ENCODE peak calls at places on chromosomes 13 and 19, in nine cellular contexts. E, K, W, M, C, Y, A, Z and P are unnamed samples.

GRCh38 chr13:66689037-66689619 is 541.0 kb downstream of the PCDH9 start:
- DNase-seq in K (no peak), E (no peak), Z (no peak), Y (no peak), M (no peak), A (no peak), W (no peak), C (no peak), P (no peak)

GRCh38 chr19:34253711-34254551 is 423 bp upstream of the GARRE1 start:
- DNase-seq in C (peak), E (peak), W (peak), M (peak), Y (peak), A (peak), Z (no peak), K (no peak), P (peak)

GRCh38 chr19:44912854-44913253 is 1.6 kb upstream of the APOC1 start:
- DNase-seq in M (no peak), C (no peak), W (no peak), E (peak), Y (no peak), A (no peak), K (peak), Z (no peak), P (peak)

GRCh38 chr19:15563325-15563794 is 51.7 kb upstream of the CYP4F8 start:
- DNase-seq in W (no peak), Y (no peak), K (peak), E (peak), Z (peak), M (no peak), C (no peak), A (no peak), P (peak)

GRCh38 chr19:51422053-51422448 is 4.6 kb upstream of the SIGLEC10 start:
- DNase-seq in C (peak), K (peak), E (peak), M (peak), A (peak), Z (peak), W (peak), Y (peak), P (peak)

GRCh38 chr13:22173605-22174004 is 502.7 kb downstream of the FGF9 start:
- DNase-seq in Z (no peak), A (no peak), M (no peak), W (no peak), C (peak), E (no peak), K (no peak), Y (no peak), P (no peak)

GRCh38 chr19:33143897-33144405 is 12.0 kb downstream of the WDR88 start:
- DNase-seq in C (peak), W (peak), E (peak), Z (peak), M (no peak), K (peak), A (peak), Y (peak), P (peak)

GRCh38 chr13:34391071-34391470 is 551.0 kb upstream of the NBEA start:
- DNase-seq in Z (no peak), K (no peak), Y (no peak), M (no peak), W (no peak), A (no peak), E (no peak), C (peak), P (no peak)

GRCh38 chr13:33205804-33206221 is 79.7 kb downstream of the STARD13 start:
- DNase-seq in W (no peak), K (no peak), E (no peak), Y (no peak), M (no peak), Z (no peak), C (peak), A (no peak), P (peak)

GRCh38 chr13:71525004-71525403 is 342.0 kb downstream of the DACH1 start:
- DNase-seq in W (no peak), Y (no peak), M (no peak), A (no peak), K (no peak), Z (no peak), E (no peak), C (no peak), P (no peak)

GRCh38 chr13:94716016-94716415 is 3.7 kb upstream of the SOX21 start:
- DNase-seq in Z (no peak), C (no peak), W (no peak), E (no peak), Y (no peak), A (no peak), M (no peak), K (no peak), P (no peak)
- TF ChIP-seq CTCF in Z (no peak), C (no peak), W (no peak), E (no peak), Y (no peak), A (no peak), M (no peak), K (no peak), P (no peak)

GRCh38 chr19:3840804-3841203 is 28.0 kb downstream of the ZFR2 start:
- DNase-seq in Z (no peak), W (no peak), K (no peak), C (no peak), Y (no peak), A (no peak), E (no peak), M (no peak), P (no peak)
- H3K4me3 ChIP-seq in Z (no peak), W (no peak), K (no peak), C (no peak), Y (no peak), A (no peak), E (no peak), M (no peak), P (no peak)

GRCh38 chr19:58515259-58515658 is 3.5 kb upstream of the SLC27A5 start:
- DNase-seq in C (no peak), M (no peak), K (no peak), Y (no peak), Z (no peak), A (no peak), W (no peak), E (no peak), P (no peak)

GRCh38 chr19:58511353-58512208 is at the start of gene SLC27A5:
- DNase-seq in C (no peak), E (no peak), K (no peak), M (no peak), Y (no peak), A (no peak), W (no peak), Z (no peak), P (peak)

GRCh38 chr19:58513213-58513693 is 1.5 kb upstream of the SLC27A5 start:
- DNase-seq in M (no peak), C (no peak), Z (no peak), A (no peak), Y (no peak), K (peak), E (no peak), W (no peak), P (no peak)

GRCh38 chr19:58514564-58515020 is 2.8 kb upstream of the SLC27A5 start:
- DNase-seq in A (no peak), M (no peak), W (no peak), Z (no peak), E (no peak), K (no peak), C (no peak), Y (no peak), P (no peak)

GRCh38 chr19:58513694-58514563 is 2.1 kb upstream of the SLC27A5 start:
- DNase-seq in K (peak), C (peak), E (peak), M (no peak), W (peak), Y (peak), A (peak), Z (peak), P (peak)
- TF ChIP-seq POLR2A in K (no peak), C (no peak), E (peak), M (no peak), W (no peak), Y (no peak), A (no peak), Z (no peak), P (no peak)

GRCh38 chr19:53960187-53960586 is 2.5 kb upstream of the CACNG8 start:
- DNase-seq in W (no peak), M (no peak), Y (no peak), E (no peak), C (no peak), Z (no peak), A (no peak), K (no peak), P (no peak)
- TF ChIP-seq CTCF in W (no peak), M (no peak), Y (no peak), E (no peak), C (no peak), Z (no peak), A (no peak), K (no peak), P (no peak)